ENCODE peak calls at places on chromosome 16, in seven cellular contexts. N is kidney; E is CD4-positive, alpha-beta memory T cell; D is CD8-positive, alpha-beta T cell; L is CD8-positive, alpha-beta memory T cell; K is tibial artery; C is mucosa of descending colon. U is an unnamed sample.

GRCh38 chr16:20339744-20340143 is 12.4 kb upstream of the GP2 start:
- DNase-seq in D (no peak), C (no peak), E (no peak), N (no peak), L (no peak), K (no peak), U (no peak)

GRCh38 chr16:58464047-58464915 is 35.7 kb upstream of the NDRG4 start:
- DNase-seq in N (no peak), C (no peak), K (no peak), D (no peak), L (no peak), E (no peak), U (no peak)

GRCh38 chr16:73878616-73879015 is 418.0 kb upstream of the PSMD7 start:
- DNase-seq in D (no peak), E (no peak), C (no peak), L (no peak), N (no peak), K (no peak), U (no peak)

GRCh38 chr16:47492428-47493357 is 31.6 kb downstream of the PHKB start:
- DNase-seq in E (peak; percentile 1), D (no peak), C (peak; percentile 61), L (no peak), K (peak; percentile 92), N (peak; percentile 85), U (no peak)

GRCh38 chr16:79656537-79657115 is 56.1 kb upstream of the MAF start:
- DNase-seq in E (no peak), L (no peak), K (no peak), D (no peak), N (no peak), C (no peak), U (no peak)

GRCh38 chr16:2691491-2692248 is 9.3 kb downstream of the KCTD5 start:
- DNase-seq in N (peak; percentile 68), L (no peak), D (no peak), K (no peak), C (peak; percentile 45), E (no peak), U (no peak)

GRCh38 chr16:76816475-76816874 is 374.5 kb upstream of the MON1B start:
- DNase-seq in K (no peak), D (no peak), C (no peak), N (no peak), E (no peak), L (no peak), U (no peak)

GRCh38 chr16:8912793-8913192 is 30.6 kb downstream of the LITAFD start:
- DNase-seq in C (no peak), D (no peak), N (no peak), L (no peak), K (no peak), E (no peak), U (no peak)

GRCh38 chr16:84844049-84844350 is 24.2 kb downstream of the CRISPLD2 start:
- DNase-seq in C (peak; percentile 77), E (no peak), D (no peak), L (no peak), N (no peak), K (no peak), U (no peak)

GRCh38 chr16:30889721-30890120 is 4.2 kb downstream of the BCL7C start:
- DNase-seq in E (no peak), C (no peak), N (peak; percentile 83), L (no peak), D (no peak), K (no peak), U (no peak)

GRCh38 chr16:30901201-30902069 is 5.0 kb downstream of the CTF1 start:
- DNase-seq in N (no peak), K (no peak), D (no peak), C (no peak), E (no peak), L (no peak), U (no peak)

GRCh38 chr16:19130852-19131808 is 17.4 kb downstream of the ITPRIPL2 start:
- DNase-seq in L (no peak), E (no peak), K (peak; percentile 73), C (no peak), D (no peak), N (peak; percentile 70), U (no peak)

GRCh38 chr16:51638338-51639135 is 487.5 kb upstream of the SALL1 start:
- DNase-seq in E (no peak), C (no peak), K (no peak), N (no peak), D (no peak), L (no peak), U (no peak)

GRCh38 chr16:50671644-50672260 is 9.4 kb downstream of the SNX20 start:
- DNase-seq in E (peak; percentile 45), D (no peak), N (peak; percentile 8), L (peak; percentile 31), C (no peak), K (no peak), U (no peak)

GRCh38 chr16:75624921-75625334 is 1.8 kb upstream of the ADAT1 start:
- DNase-seq in D (no peak), L (no peak), N (no peak), K (no peak), E (no peak), C (no peak), U (no peak)

GRCh38 chr16:4379001-4379688 is 7.5 kb downstream of the VASN start:
- DNase-seq in D (no peak), E (no peak), N (no peak), C (no peak), L (no peak), K (no peak), U (no peak)

GRCh38 chr16:674968-675883 is at the start of gene RHBDL1:
- DNase-seq in L (no peak), N (no peak), C (no peak), K (no peak), E (no peak), D (no peak), U (no peak)

GRCh38 chr16:64251742-64252141 is 870.1 kb downstream of the CDH11 start:
- DNase-seq in N (no peak), D (no peak), L (no peak), C (no peak), K (no peak), E (no peak), U (no peak)

GRCh38 chr16:75758215-75758614 is 31.9 kb upstream of the CPHXL start:
- DNase-seq in E (no peak), D (no peak), K (no peak), L (no peak), C (no peak), N (no peak), U (no peak)

GRCh38 chr16:3487521-3488410 is 7.5 kb downstream of the C16orf90 start:
- DNase-seq in D (no peak), C (peak; percentile 39), L (no peak), K (no peak), E (no peak), N (peak; percentile 57), U (no peak)

GRCh38 chr16:85910073-85910853 is 11.3 kb downstream of the IRF8 start:
- DNase-seq in K (peak; percentile 16), E (no peak), C (no peak), D (no peak), N (peak; percentile 39), L (no peak), U (no peak)

GRCh38 chr16:85910854-85911247 is 11.9 kb downstream of the IRF8 start:
- DNase-seq in E (no peak), N (peak; percentile 34), K (peak; percentile 33), C (no peak), D (no peak), L (no peak), U (no peak)

GRCh38 chr16:85908444-85908843 is 9.5 kb downstream of the IRF8 start:
- DNase-seq in L (no peak), K (no peak), N (peak; percentile 18), E (no peak), D (no peak), C (no peak), U (no peak)

GRCh38 chr16:85911531-85911930 is 12.6 kb downstream of the IRF8 start:
- DNase-seq in D (no peak), K (no peak), N (peak; percentile 74), E (no peak), C (no peak), L (no peak), U (no peak)

GRCh38 chr16:85908889-85909584 is 10.1 kb downstream of the IRF8 start:
- DNase-seq in D (no peak), C (no peak), N (peak; percentile 18), K (no peak), E (no peak), L (no peak), U (no peak)
- H3K4me3 ChIP-seq in D (no peak overlapping the region), C (no peak overlapping the region), N (no peak overlapping the region), K (no peak overlapping the region), E (no peak overlapping the region), L (no peak overlapping the region), U (no peak overlapping the region)

DNA sequence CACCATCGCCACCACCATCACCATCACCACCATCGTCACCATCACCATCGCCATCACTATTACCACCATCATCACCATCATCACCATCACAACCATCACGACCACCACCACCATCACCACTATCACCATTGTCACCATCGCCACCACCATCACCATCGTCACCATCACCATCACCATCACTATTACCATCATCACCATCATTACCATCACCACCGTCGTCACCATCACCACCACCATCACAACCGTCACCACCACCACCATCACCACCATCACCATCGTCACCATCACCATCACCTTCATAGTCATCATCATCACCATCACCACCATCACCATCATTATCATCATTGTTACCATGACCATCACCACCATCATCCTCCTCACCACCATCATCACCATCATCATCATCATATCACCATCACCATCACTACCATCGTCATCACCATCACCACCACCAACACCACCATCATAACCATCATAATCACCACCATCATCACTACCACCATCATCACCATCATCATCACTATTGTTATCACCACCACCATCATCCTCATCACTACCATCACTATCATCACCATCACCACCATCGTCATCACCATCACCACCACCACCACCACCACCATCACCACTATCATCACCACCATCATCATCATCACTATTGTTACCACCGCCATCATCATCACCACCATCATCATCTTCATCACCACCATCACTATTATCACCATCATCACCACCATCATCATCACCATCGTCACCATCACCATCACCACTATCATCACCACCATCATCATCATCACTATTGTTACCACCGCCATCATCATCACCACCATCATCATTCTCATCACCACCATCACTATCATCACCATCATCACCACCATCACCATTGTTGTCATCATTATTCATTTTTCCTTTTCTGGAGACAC is 51.5 kb upstream of the ZNF469 start:
- DNase-seq in K (no peak), D (no peak), E (no peak), N (peak; percentile 29), C (no peak), L (no peak), U (no peak)
- H3K9me3 ChIP-seq in K (no peaks in the 10 kb centered on the region), D (no peaks in the 10 kb centered on the region), E (no peaks in the 10 kb centered on the region), N (no peaks in the 10 kb centered on the region), C (no peaks in the 10 kb centered on the region), L (no peaks in the 10 kb centered on the region), U (no peaks in the 10 kb centered on the region)

GRCh38 chr16:10325783-10326543 is 59.9 kb upstream of the ATF7IP2 start:
- DNase-seq in K (no peak), N (no peak), L (no peak), C (no peak), E (no peak), D (no peak), U (no peak)
- H3K4me3 ChIP-seq in K (no peak overlapping the region), N (no peak overlapping the region), L (no peak overlapping the region), C (no peak overlapping the region), E (no peak overlapping the region), D (no peak overlapping the region), U (no peak overlapping the region)

DNA sequence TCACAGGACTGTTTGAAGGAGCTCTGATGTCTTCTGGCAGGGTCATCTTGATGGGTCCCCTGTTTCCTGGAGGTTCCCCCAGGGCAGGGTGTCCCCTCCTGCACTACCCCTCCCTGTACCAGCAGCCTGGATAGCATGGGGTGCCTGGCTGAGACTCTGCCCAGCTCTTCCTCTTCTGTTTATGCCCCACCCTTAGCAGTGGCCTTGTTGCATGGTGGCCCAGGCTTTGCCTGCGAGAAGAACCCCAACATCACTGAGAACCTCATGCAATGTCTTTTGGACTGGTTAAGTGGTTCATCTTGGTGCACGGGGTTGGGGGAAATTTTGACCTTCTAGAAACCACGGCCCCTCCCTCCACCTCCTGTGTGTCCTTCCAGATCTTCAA is 121.8 kb downstream of the IRX3 start:
- DNase-seq in C (no peak), L (no peak), E (no peak), K (no peak), D (no peak), N (no peak), U (no peak)
- H3K9me3 ChIP-seq in C (no peaks in the 10 kb centered on the region), L (no peaks in the 10 kb centered on the region), E (no peaks in the 10 kb centered on the region), K (no peaks in the 10 kb centered on the region), D (no peaks in the 10 kb centered on the region), N (no peaks in the 10 kb centered on the region), U (no peaks in the 10 kb centered on the region)